ENCODE peak calls at places on chromosomes 3 and 15, in eight cellular contexts. T is colonic mucosa, W is uterus, V is hepatocyte, S is psoas muscle, P is endothelial cell of umbilical vein, K is body of pancreas, C is Peyer's patch. Q is an unnamed sample.

GRCh38 chr15:90101130-90101968 is 919 bp downstream of the IDH2 start:
- DNase-seq in T (peak; percentile 58), W (peak; percentile 35), V (peak; percentile 58), S (peak; percentile 73), P (peak; percentile 48), K (peak; percentile 71), C (peak; percentile 59), Q (peak; percentile 74)

GRCh38 chr15:59688383-59688887 is 685 bp downstream of the BNIP2 start:
- DNase-seq in T (no peak), W (no peak), V (no peak), S (no peak), P (peak; percentile 79), K (peak; percentile 15), C (peak; percentile 43), Q (no peak)

GRCh38 chr3:188974856-188975611 is 196.7 kb upstream of the TPRG1 start:
- DNase-seq in T (no peak), W (no peak), V (no peak), S (no peak), P (no peak), K (no peak), C (no peak), Q (no peak)

GRCh38 chr3:134833453-134834163 is 38.5 kb downstream of the EPHB1 start:
- DNase-seq in T (no peak), W (no peak), V (no peak), S (no peak), P (no peak), K (no peak), C (no peak), Q (no peak)

GRCh38 chr3:57974796-57975388 is 33.3 kb upstream of the FLNB start:
- DNase-seq in T (no peak), W (no peak), V (peak; percentile 79), S (no peak), P (peak; percentile 86), K (no peak), C (no peak), Q (peak; percentile 71)

GRCh38 chr3:50242371-50242770 is 6.4 kb downstream of the GNAI2 start:
- DNase-seq in T (no peak), W (no peak), V (no peak), S (no peak), P (no peak), K (no peak), C (no peak), Q (no peak)

GRCh38 chr15:61712124-61712759 is 348.0 kb downstream of the VPS13C start:
- DNase-seq in T (no peak), W (no peak), V (no peak), S (no peak), P (no peak), K (no peak), C (no peak), Q (no peak)

GRCh38 chr3:42700366-42701288 is 2.0 kb downstream of the HHATL start:
- DNase-seq in T (no peak), W (no peak), V (no peak), S (peak; percentile 59), P (no peak), K (no peak), C (no peak), Q (no peak)

GRCh38 chr3:47112997-47113396 is 50.9 kb downstream of the SETD2 start:
- DNase-seq in T (no peak), W (no peak), V (no peak), S (no peak), P (no peak), K (no peak), C (no peak), Q (no peak)

GRCh38 chr3:115760722-115761121 is 137.4 kb downstream of the GAP43 start:
- DNase-seq in T (no peak), W (no peak), V (no peak), S (no peak), P (no peak), K (no peak), C (no peak), Q (no peak)

GRCh38 chr3:87810427-87810826 is 248.4 kb downstream of the CGGBP1 start:
- DNase-seq in T (no peak), W (no peak), V (no peak), S (no peak), P (no peak), K (no peak), C (no peak), Q (no peak)

GRCh38 chr3:58063424-58063823 is 55.2 kb downstream of the FLNB start:
- DNase-seq in T (peak; percentile 76), W (peak; percentile 72), V (peak; percentile 40), S (no peak), P (no peak), K (peak; percentile 66), C (peak; percentile 27), Q (no peak)

GRCh38 chr3:120419797-120420196 is 31.0 kb downstream of the FSTL1 start:
- DNase-seq in T (no peak), W (no peak), V (no peak), S (no peak), P (no peak), K (no peak), C (no peak), Q (no peak)

GRCh38 chr3:5026046-5026362 is 46.8 kb downstream of the BHLHE40 start:
- DNase-seq in T (no peak), W (no peak), V (no peak), S (no peak), P (no peak), K (no peak), C (no peak), Q (no peak)

GRCh38 chr3:38264307-38264706 is 1.3 kb upstream of the SLC22A13 start:
- DNase-seq in T (no peak), W (no peak), V (no peak), S (no peak), P (no peak), K (no peak), C (no peak), Q (no peak)

GRCh38 chr3:63654246-63654645 is 1.8 kb downstream of the SNTN start:
- DNase-seq in T (no peak), W (no peak), V (no peak), S (no peak), P (no peak), K (no peak), C (no peak), Q (no peak)

GRCh38 chr3:128279594-128279880 is 126.3 kb downstream of the EEFSEC start:
- DNase-seq in T (no peak), W (no peak), V (no peak), S (no peak), P (no peak), K (no peak), C (no peak), Q (peak; percentile 48)

GRCh38 chr15:92903588-92903955 is 3.4 kb downstream of the CHD2 start:
- DNase-seq in T (no peak), W (no peak), V (no peak), S (no peak), P (no peak), K (no peak), C (no peak), Q (no peak)
- H3K4me1 ChIP-seq in T (peaks cover 14% of the 10 kb centered on the region), W (peaks cover 4% of the 10 kb centered on the region), V (peaks cover 37% of the 10 kb centered on the region), S (peaks cover 40% of the 10 kb centered on the region), P (peaks cover 48% of the 10 kb centered on the region), K (peaks cover 55% of the 10 kb centered on the region), C (no peaks in the 10 kb centered on the region), Q (peaks cover 4% of the 10 kb centered on the region)

GRCh38 chr3:14599488-14599887 is 52.1 kb upstream of the CCDC174 start:
- DNase-seq in T (no peak), W (no peak), V (no peak), S (no peak), P (no peak), K (no peak), C (no peak), Q (no peak)

GRCh38 chr3:14598143-14598569 is 53.4 kb upstream of the CCDC174 start:
- DNase-seq in T (no peak), W (no peak), V (peak; percentile 70), S (no peak), P (peak; percentile 28), K (no peak), C (no peak), Q (peak; percentile 93)

GRCh38 chr3:14600856-14601610 is 50.5 kb upstream of the CCDC174 start:
- DNase-seq in T (no peak), W (no peak), V (no peak), S (no peak), P (no peak), K (no peak), C (no peak), Q (no peak)

GRCh38 chr3:14601692-14602005 is 49.9 kb upstream of the CCDC174 start:
- DNase-seq in T (no peak), W (no peak), V (no peak), S (no peak), P (no peak), K (no peak), C (no peak), Q (peak; percentile 78)

GRCh38 chr3:14600075-14600474 is 51.5 kb upstream of the CCDC174 start:
- DNase-seq in T (no peak), W (no peak), V (no peak), S (no peak), P (no peak), K (no peak), C (no peak), Q (no peak)
- H3K27me3 ChIP-seq in T (peaks cover 21% of the 10 kb centered on the region), W (peaks cover 13% of the 10 kb centered on the region), V (peaks cover 39% of the 10 kb centered on the region), S (peaks cover 34% of the 10 kb centered on the region), P (peaks cover 30% of the 10 kb centered on the region), K (no peaks in the 10 kb centered on the region), C (peaks cover 8% of the 10 kb centered on the region), Q (peaks cover 64% of the 10 kb centered on the region)

DNA sequence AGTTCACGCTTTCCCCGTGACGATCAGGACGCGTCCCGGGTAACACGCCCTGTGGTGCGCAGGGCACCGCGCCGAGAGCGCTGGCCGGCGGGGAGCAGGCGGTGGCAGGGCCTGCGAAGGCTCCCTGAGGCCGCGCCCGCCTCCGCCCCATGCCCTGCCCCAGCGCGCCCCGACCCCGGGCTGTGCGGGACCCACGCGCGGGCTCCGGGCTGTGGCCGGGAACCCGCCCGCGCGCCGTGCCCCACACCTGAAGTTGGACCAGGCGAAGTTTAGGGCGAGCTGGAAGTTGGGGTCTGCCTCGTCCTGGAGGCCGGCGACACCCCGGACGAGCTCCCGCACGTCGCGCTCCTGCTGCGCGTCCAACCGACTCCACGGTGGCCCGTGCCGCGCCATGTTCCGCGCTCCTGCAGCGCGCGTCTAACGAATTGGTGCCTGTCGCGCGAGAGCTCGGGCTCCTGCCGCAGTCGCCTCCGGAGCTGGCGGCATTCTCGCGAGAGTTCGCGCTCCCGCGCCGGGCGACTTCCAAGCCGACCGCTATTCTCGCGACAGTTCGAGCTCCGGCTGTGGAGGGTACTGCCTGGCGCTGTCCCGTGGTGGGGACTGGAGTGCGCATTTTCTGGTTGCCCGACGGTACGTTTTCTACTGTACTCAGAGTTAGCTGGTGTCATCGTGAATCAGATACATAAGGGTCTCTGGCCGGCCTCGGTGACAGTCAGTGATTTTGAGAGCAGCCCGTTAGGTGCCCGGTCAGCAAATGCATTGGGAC is at the start of gene TUBGCP5:
- DNase-seq in T (peak; percentile 96), W (peak; percentile 98), V (peak; percentile 99), S (peak; percentile 99), P (peak; percentile 97), K (peak; percentile 99), C (peak; percentile 92), Q (peak; percentile 99)
- H3K27ac ChIP-seq in T (peak within 1 kb of the TSS; percentile 78), W (peak within 1 kb of the TSS; percentile 68), V (peak within 1 kb of the TSS; percentile 83), S (peak within 1 kb of the TSS; percentile 83), P (peak within 1 kb of the TSS; percentile 29), K (peak within 1 kb of the TSS; percentile 91), C (peak within 1 kb of the TSS; percentile 84), Q (peak within 1 kb of the TSS; percentile 72)

DNA sequence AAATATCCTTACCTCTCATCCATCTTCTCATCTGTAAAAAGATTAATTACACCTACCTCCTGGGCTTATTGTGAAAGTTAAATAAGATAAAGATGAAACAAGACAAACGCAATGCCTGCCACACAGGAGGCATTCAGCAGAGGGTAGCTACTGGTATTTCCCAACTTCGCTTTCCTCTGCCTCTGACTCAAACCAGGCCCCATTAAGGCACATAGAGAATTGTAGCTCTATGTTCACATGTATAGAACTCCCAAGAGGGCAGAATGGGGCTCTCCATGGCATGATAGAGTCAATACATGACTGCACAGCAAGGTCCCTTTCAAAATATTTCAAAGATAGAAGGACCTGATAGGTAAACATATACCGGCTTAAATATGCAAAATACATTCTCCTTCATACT is 1.4 kb downstream of the LYSMD2 start:
- DNase-seq in T (peak; percentile 16), W (no peak), V (no peak), S (no peak), P (no peak), K (no peak), C (no peak), Q (no peak)
- H3K4me1 ChIP-seq in T (peaks cover 3% of the 10 kb centered on the region), W (peaks cover 5% of the 10 kb centered on the region), V (peaks cover 6% of the 10 kb centered on the region), S (peaks cover 48% of the 10 kb centered on the region), P (peaks cover 3% of the 10 kb centered on the region), K (peaks cover 37% of the 10 kb centered on the region), C (no peaks in the 10 kb centered on the region), Q (no peaks in the 10 kb centered on the region)

Q was measured in endodermal cell.